ENCODE peak calls at places on chromosome 2, in eight cellular contexts. Q, G, B, D, K, U, H and X are unnamed samples.

GRCh38 chr2:147171961-147172360 is 672.9 kb upstream of the ACVR2A start:
- DNase-seq in B (no peak), Q (no peak), D (no peak), H (no peak), K (no peak), U (no peak), G (no peak), X (no peak)

GRCh38 chr2:92073815-92074548 is 2797.2 kb upstream of the TEKT4 start:
- DNase-seq in U (no peak), K (no peak), B (no peak), D (no peak), Q (no peak), G (no peak), H (no peak), X (no peak)

GRCh38 chr2:232852676-232853075 is 17.4 kb upstream of the SNORC start:
- DNase-seq in K (no peak), U (no peak), H (no peak), B (no peak), D (no peak), Q (no peak), G (no peak), X (no peak)

GRCh38 chr2:233161730-233162129 is 89.7 kb upstream of the ATG16L1 start:
- DNase-seq in H (no peak), Q (no peak), U (no peak), G (no peak), D (no peak), K (no peak), B (no peak), X (no peak)

GRCh38 chr2:171702781-171703556 is 15.7 kb downstream of the DYNC1I2 start:
- DNase-seq in G (no peak), H (no peak), D (no peak), Q (no peak), U (no peak), K (no peak), B (no peak), X (no peak)

GRCh38 chr2:150469706-150470105 is 17.8 kb downstream of the RND3 start:
- DNase-seq in G (no peak), B (no peak), D (no peak), U (no peak), K (no peak), Q (no peak), H (no peak), X (no peak)

GRCh38 chr2:27133905-27134780 is at the start of gene PREB:
- DNase-seq in B (peak), D (peak), G (peak), H (peak), U (peak), K (peak), Q (peak), X (peak)

GRCh38 chr2:46260305-46260704 is 36.9 kb upstream of the EPAS1 start:
- DNase-seq in G (no peak), B (no peak), K (no peak), H (no peak), U (no peak), Q (no peak), D (no peak), X (no peak)

GRCh38 chr2:20447437-20448245 is 767 bp downstream of the RHOB start:
- DNase-seq in H (no peak), B (no peak), Q (no peak), K (peak), D (no peak), U (peak), G (peak), X (no peak)

GRCh38 chr2:101901241-101901640 is 90.5 kb upstream of the IL1R2 start:
- DNase-seq in H (no peak), K (no peak), Q (no peak), D (no peak), U (no peak), G (no peak), B (no peak), X (no peak)

GRCh38 chr2:88933980-88934379 is 242.5 kb downstream of the RPIA start:
- DNase-seq in D (no peak), H (peak), Q (no peak), G (no peak), U (no peak), B (no peak), K (no peak), X (no peak)

GRCh38 chr2:45614871-45615270 is 3.8 kb upstream of the SRBD1 start:
- DNase-seq in B (no peak), G (no peak), U (no peak), Q (no peak), H (no peak), K (no peak), D (no peak), X (no peak)